ENCODE peak calls at places on chromosomes 2 and 18, in seven cellular contexts. One of them, this sample, is unnamed.

GRCh38 chr18:58788971-58789797 is 75.5 kb upstream of the ZNF532 start:
- DNase-seq in C1 segment of cervical spinal cord: peak
- DNase-seq in endothelial cell: peak
- DNase-seq in dorsolateral prefrontal cortex: peak
- DNase-seq in left cardiac atrium: peak
- DNase-seq in activated effector memory CD4-positive, alpha-beta T cell treated with Interleukin-2 at 50 U/mL for 16 hours: no peak
- DNase-seq in T follicular helper cell: no peak
- DNase-seq in this sample: no peak

GRCh38 chr2:71154798-71155197 is 24.4 kb downstream of the MPHOSPH10 start:
- DNase-seq in C1 segment of cervical spinal cord: no peak
- DNase-seq in endothelial cell: no peak
- DNase-seq in dorsolateral prefrontal cortex: no peak
- DNase-seq in left cardiac atrium: no peak
- DNase-seq in activated effector memory CD4-positive, alpha-beta T cell treated with Interleukin-2 at 50 U/mL for 16 hours: no peak
- DNase-seq in T follicular helper cell: no peak
- DNase-seq in this sample: no peak

GRCh38 chr2:113138428-113139322 is 11.3 kb downstream of the IL1RN start:
- DNase-seq in C1 segment of cervical spinal cord: peak
- DNase-seq in endothelial cell: peak
- DNase-seq in dorsolateral prefrontal cortex: no peak
- DNase-seq in left cardiac atrium: no peak
- DNase-seq in activated effector memory CD4-positive, alpha-beta T cell treated with Interleukin-2 at 50 U/mL for 16 hours: no peak
- DNase-seq in T follicular helper cell: peak
- DNase-seq in this sample: peak

GRCh38 chr2:217189747-217190146 is 329.9 kb upstream of the TNP1 start:
- DNase-seq in C1 segment of cervical spinal cord: no peak
- DNase-seq in endothelial cell: no peak
- DNase-seq in dorsolateral prefrontal cortex: no peak
- DNase-seq in left cardiac atrium: no peak
- DNase-seq in activated effector memory CD4-positive, alpha-beta T cell treated with Interleukin-2 at 50 U/mL for 16 hours: no peak
- DNase-seq in T follicular helper cell: no peak
- DNase-seq in this sample: no peak

GRCh38 chr2:130975729-130976128 is 117.5 kb downstream of the FAM168B start:
- DNase-seq in C1 segment of cervical spinal cord: no peak
- DNase-seq in endothelial cell: no peak
- DNase-seq in dorsolateral prefrontal cortex: no peak
- DNase-seq in left cardiac atrium: no peak
- DNase-seq in activated effector memory CD4-positive, alpha-beta T cell treated with Interleukin-2 at 50 U/mL for 16 hours: no peak
- DNase-seq in T follicular helper cell: no peak
- DNase-seq in this sample: no peak

GRCh38 chr2:27806311-27807059 is 35.0 kb downstream of the MRPL33 start:
- DNase-seq in C1 segment of cervical spinal cord: no peak
- DNase-seq in endothelial cell: no peak
- DNase-seq in dorsolateral prefrontal cortex: no peak
- DNase-seq in left cardiac atrium: no peak
- DNase-seq in activated effector memory CD4-positive, alpha-beta T cell treated with Interleukin-2 at 50 U/mL for 16 hours: no peak
- DNase-seq in T follicular helper cell: no peak
- DNase-seq in this sample: no peak

GRCh38 chr2:86193901-86194567 is 1.2 kb downstream of the IMMT start:
- DNase-seq in C1 segment of cervical spinal cord: no peak
- DNase-seq in endothelial cell: no peak
- DNase-seq in dorsolateral prefrontal cortex: no peak
- DNase-seq in left cardiac atrium: no peak
- DNase-seq in activated effector memory CD4-positive, alpha-beta T cell treated with Interleukin-2 at 50 U/mL for 16 hours: no peak
- DNase-seq in T follicular helper cell: no peak
- DNase-seq in this sample: no peak

GRCh38 chr2:230011617-230012016 is 57.1 kb downstream of the SLC16A14 start:
- DNase-seq in C1 segment of cervical spinal cord: no peak
- DNase-seq in endothelial cell: no peak
- DNase-seq in dorsolateral prefrontal cortex: no peak
- DNase-seq in left cardiac atrium: no peak
- DNase-seq in activated effector memory CD4-positive, alpha-beta T cell treated with Interleukin-2 at 50 U/mL for 16 hours: no peak
- DNase-seq in T follicular helper cell: no peak
- DNase-seq in this sample: no peak

GRCh38 chr2:100242416-100242815 is 79.9 kb downstream of the LONRF2 start:
- DNase-seq in C1 segment of cervical spinal cord: no peak
- DNase-seq in endothelial cell: no peak
- DNase-seq in dorsolateral prefrontal cortex: no peak
- DNase-seq in left cardiac atrium: no peak
- DNase-seq in activated effector memory CD4-positive, alpha-beta T cell treated with Interleukin-2 at 50 U/mL for 16 hours: no peak
- DNase-seq in T follicular helper cell: no peak
- DNase-seq in this sample: no peak

GRCh38 chr2:37389984-37390765 is 45.7 kb downstream of the QPCT start:
- DNase-seq in C1 segment of cervical spinal cord: no peak
- DNase-seq in endothelial cell: peak
- DNase-seq in dorsolateral prefrontal cortex: no peak
- DNase-seq in left cardiac atrium: no peak
- DNase-seq in activated effector memory CD4-positive, alpha-beta T cell treated with Interleukin-2 at 50 U/mL for 16 hours: peak
- DNase-seq in T follicular helper cell: peak
- DNase-seq in this sample: peak

GRCh38 chr2:71548589-71549485 is 95.5 kb downstream of the DYSF start:
- DNase-seq in C1 segment of cervical spinal cord: peak
- DNase-seq in endothelial cell: peak
- DNase-seq in dorsolateral prefrontal cortex: peak
- DNase-seq in left cardiac atrium: peak
- DNase-seq in activated effector memory CD4-positive, alpha-beta T cell treated with Interleukin-2 at 50 U/mL for 16 hours: peak
- DNase-seq in T follicular helper cell: peak
- DNase-seq in this sample: peak

GRCh38 chr2:207284556-207285450 is 119.1 kb upstream of the KLF7 start:
- DNase-seq in C1 segment of cervical spinal cord: no peak
- DNase-seq in endothelial cell: no peak
- DNase-seq in dorsolateral prefrontal cortex: no peak
- DNase-seq in left cardiac atrium: no peak
- DNase-seq in activated effector memory CD4-positive, alpha-beta T cell treated with Interleukin-2 at 50 U/mL for 16 hours: no peak
- DNase-seq in T follicular helper cell: no peak
- DNase-seq in this sample: no peak

GRCh38 chr2:158718196-158718585 is 76.9 kb upstream of the DAPL1 start:
- DNase-seq in C1 segment of cervical spinal cord: no peak
- DNase-seq in endothelial cell: no peak
- DNase-seq in dorsolateral prefrontal cortex: no peak
- DNase-seq in left cardiac atrium: no peak
- DNase-seq in activated effector memory CD4-positive, alpha-beta T cell treated with Interleukin-2 at 50 U/mL for 16 hours: no peak
- DNase-seq in T follicular helper cell: no peak
- DNase-seq in this sample: no peak

GRCh38 chr2:218021536-218022071 is 18.8 kb upstream of the TNS1 start:
- DNase-seq in C1 segment of cervical spinal cord: no peak
- DNase-seq in endothelial cell: no peak
- DNase-seq in dorsolateral prefrontal cortex: no peak
- DNase-seq in left cardiac atrium: peak
- DNase-seq in activated effector memory CD4-positive, alpha-beta T cell treated with Interleukin-2 at 50 U/mL for 16 hours: no peak
- DNase-seq in T follicular helper cell: no peak
- DNase-seq in this sample: no peak

GRCh38 chr2:207184348-207184747 is 18.6 kb upstream of the KLF7 start:
- DNase-seq in C1 segment of cervical spinal cord: no peak
- DNase-seq in endothelial cell: no peak
- DNase-seq in dorsolateral prefrontal cortex: no peak
- DNase-seq in left cardiac atrium: no peak
- DNase-seq in activated effector memory CD4-positive, alpha-beta T cell treated with Interleukin-2 at 50 U/mL for 16 hours: no peak
- DNase-seq in T follicular helper cell: no peak
- DNase-seq in this sample: no peak

GRCh38 chr2:128808462-128809255 is 490.0 kb upstream of the HS6ST1 start:
- DNase-seq in C1 segment of cervical spinal cord: no peak
- DNase-seq in endothelial cell: no peak
- DNase-seq in dorsolateral prefrontal cortex: peak
- DNase-seq in left cardiac atrium: no peak
- DNase-seq in activated effector memory CD4-positive, alpha-beta T cell treated with Interleukin-2 at 50 U/mL for 16 hours: no peak
- DNase-seq in T follicular helper cell: no peak
- DNase-seq in this sample: no peak

GRCh38 chr2:173459363-173459762 is 104.7 kb downstream of the CDCA7 start:
- DNase-seq in C1 segment of cervical spinal cord: no peak
- DNase-seq in endothelial cell: no peak
- DNase-seq in dorsolateral prefrontal cortex: no peak
- DNase-seq in left cardiac atrium: no peak
- DNase-seq in activated effector memory CD4-positive, alpha-beta T cell treated with Interleukin-2 at 50 U/mL for 16 hours: no peak
- DNase-seq in T follicular helper cell: no peak
- DNase-seq in this sample: no peak

GRCh38 chr2:143960177-143960576 is 559.7 kb downstream of the ZEB2 start:
- DNase-seq in C1 segment of cervical spinal cord: no peak
- DNase-seq in endothelial cell: no peak
- DNase-seq in dorsolateral prefrontal cortex: no peak
- DNase-seq in left cardiac atrium: no peak
- DNase-seq in activated effector memory CD4-positive, alpha-beta T cell treated with Interleukin-2 at 50 U/mL for 16 hours: no peak
- DNase-seq in T follicular helper cell: no peak
- DNase-seq in this sample: no peak

GRCh38 chr2:32825291-32825712 is 121.5 kb upstream of the LTBP1 start:
- DNase-seq in C1 segment of cervical spinal cord: peak
- DNase-seq in endothelial cell: peak
- DNase-seq in dorsolateral prefrontal cortex: no peak
- DNase-seq in left cardiac atrium: peak
- DNase-seq in activated effector memory CD4-positive, alpha-beta T cell treated with Interleukin-2 at 50 U/mL for 16 hours: no peak
- DNase-seq in T follicular helper cell: no peak
- DNase-seq in this sample: no peak

GRCh38 chr2:144522741-144523605 is 3.1 kb upstream of the ZEB2 start:
- DNase-seq in C1 segment of cervical spinal cord: no peak
- DNase-seq in endothelial cell: no peak
- DNase-seq in dorsolateral prefrontal cortex: no peak
- DNase-seq in left cardiac atrium: peak
- DNase-seq in activated effector memory CD4-positive, alpha-beta T cell treated with Interleukin-2 at 50 U/mL for 16 hours: no peak
- DNase-seq in T follicular helper cell: no peak
- DNase-seq in this sample: no peak

GRCh38 chr2:190592831-190593230 is 56.1 kb upstream of the NAB1 start:
- DNase-seq in C1 segment of cervical spinal cord: no peak
- DNase-seq in endothelial cell: no peak
- DNase-seq in dorsolateral prefrontal cortex: no peak
- DNase-seq in left cardiac atrium: no peak
- DNase-seq in activated effector memory CD4-positive, alpha-beta T cell treated with Interleukin-2 at 50 U/mL for 16 hours: no peak
- DNase-seq in T follicular helper cell: no peak
- DNase-seq in this sample: no peak

This sample was measured in activated T-helper 1 cell treated with anti-CD3 and anti-CD28 coated beads, Interleukin-12 subunit alpha, Interleukin-12 subunit beta, Interleukin-2, Interleukin-4 antibody, amounts not matched to agents 30 ng/mL and 10 ng/mL and 1 ng/mL, durations not matched to agents 14 hours and 24 hours and 36 hours.